ENCODE peak calls at places on chromosomes 5 and 9, in seven cellular contexts. Z, H, E, B, Y, F and J are unnamed samples.

GRCh38 chr5:16313761-16314160 is 134.2 kb upstream of the MARCHF11 start:
- DNase-seq in Z (no peak), H (no peak), E (no peak), B (no peak), Y (no peak), F (no peak), J (no peak)

GRCh38 chr5:174307656-174308271 is 262.3 kb downstream of the NSG2 start:
- DNase-seq in Z (no peak), H (no peak), E (no peak), B (no peak), Y (no peak), F (no peak), J (no peak)

GRCh38 chr5:51172853-51173635 is 210.2 kb upstream of the ISL1 start:
- DNase-seq in Z (no peak), H (no peak), E (no peak), B (no peak), Y (no peak), F (no peak), J (no peak)

GRCh38 chr9:99375481-99375880 is 153.4 kb downstream of the SEC61B start:
- DNase-seq in Z (no peak), H (no peak), E (no peak), B (peak; percentile 61), Y (no peak), F (no peak), J (no peak)

GRCh38 chr5:179822444-179822990 is 1.8 kb downstream of the SQSTM1 start:
- DNase-seq in Z (no peak), H (no peak), E (no peak), B (no peak), Y (no peak), F (no peak), J (no peak)

GRCh38 chr9:38063363-38063707 is 5.7 kb downstream of the SHB start:
- DNase-seq in Z (no peak), H (no peak), E (no peak), B (no peak), Y (no peak), F (no peak), J (no peak)

GRCh38 chr5:159571501-159572244 is 241.4 kb upstream of the IL12B start:
- DNase-seq in Z (no peak), H (no peak), E (no peak), B (no peak), Y (no peak), F (no peak), J (no peak)

GRCh38 chr5:32673272-32673671 is 37.8 kb upstream of the NPR3 start:
- DNase-seq in Z (no peak), H (no peak), E (no peak), B (no peak), Y (no peak), F (no peak), J (no peak)

GRCh38 chr5:1470762-1471211 is 25.5 kb upstream of the SLC6A3 start:
- DNase-seq in Z (no peak), H (no peak), E (no peak), B (no peak), Y (no peak), F (no peak), J (no peak)

GRCh38 chr5:10536931-10537579 is 26.8 kb upstream of the ANKRD33B start:
- DNase-seq in Z (no peak), H (peak; percentile 74), E (no peak), B (no peak), Y (no peak), F (no peak), J (no peak)

GRCh38 chr5:142472306-142472951 is 147.6 kb upstream of the SPRY4 start:
- DNase-seq in Z (peak; percentile 25), H (no peak), E (peak; percentile 77), B (peak; percentile 81), Y (peak; percentile 61), F (peak; percentile 91), J (peak; percentile 50)

GRCh38 chr9:128945798-128946501 is 1.5 kb downstream of the DOLK start:
- DNase-seq in Z (no peak), H (no peak), E (no peak), B (no peak), Y (no peak), F (no peak), J (no peak)

GRCh38 chr9:12716823-12717222 is 23.6 kb downstream of the TYRP1 start:
- DNase-seq in Z (no peak), H (no peak), E (no peak), B (no peak), Y (no peak), F (no peak), J (no peak)

GRCh38 chr5:124310453-124310852 is 436.0 kb downstream of the ZNF608 start:
- DNase-seq in Z (no peak), H (no peak), E (peak; percentile 13), B (no peak), Y (no peak), F (no peak), J (no peak)

GRCh38 chr5:148730955-148731898 is 76.9 kb upstream of the HTR4 start:
- DNase-seq in Z (peak; percentile 48), H (peak; percentile 52), E (peak; percentile 77), B (peak; percentile 94), Y (peak; percentile 55), F (peak; percentile 88), J (peak; percentile 36)

GRCh38 chr9:14320272-14321245 is 6.6 kb upstream of the NFIB start:
- DNase-seq in Z (no peak), H (no peak), E (peak; percentile 61), B (peak; percentile 97), Y (no peak), F (peak; percentile 85), J (peak; percentile 70)

GRCh38 chr5:132456553-132457361 is 33.8 kb downstream of the IRF1 start:
- DNase-seq in Z (no peak), H (peak; percentile 64), E (peak; percentile 83), B (peak; percentile 47), Y (peak; percentile 51), F (no peak), J (no peak)

GRCh38 chr5:146039420-146039819 is 66.0 kb downstream of the PLAC8L1 start:
- DNase-seq in Z (no peak), H (no peak), E (no peak), B (no peak), Y (no peak), F (no peak), J (no peak)

GRCh38 chr5:65142511-65143011 is 339.2 kb downstream of the ADAMTS6 start:
- DNase-seq in Z (no peak), H (no peak), E (peak; percentile 51), B (peak; percentile 61), Y (no peak), F (peak; percentile 34), J (no peak)

GRCh38 chr5:142478116-142478515 is 153.3 kb upstream of the SPRY4 start:
- DNase-seq in Z (no peak), H (no peak), E (no peak), B (no peak), Y (no peak), F (no peak), J (no peak)

GRCh38 chr9:71690058-71690691 is 78.1 kb downstream of the CEMIP2 start:
- DNase-seq in Z (no peak), H (no peak), E (peak; percentile 51), B (peak; percentile 84), Y (no peak), F (peak; percentile 20), J (no peak)